ENCODE peak calls at places on chromosome 15, in nine cellular contexts. X is fibroblast of lung, U is IMR-90, K is uterus, T is H9, C is HFF-Myc, P is foreskin fibroblast, F is hepatocyte, D is AG09319. O is an unnamed sample.

GRCh38 chr15:39515765-39516164 is 65.1 kb upstream of the THBS1 start:
- DNase-seq in U (no peak), D (no peak), K (no peak), T (no peak), P (no peak), X (no peak), F (no peak), C (no peak), O (no peak)

GRCh38 chr15:90598053-90598577 is 68.4 kb downstream of the CRTC3 start:
- DNase-seq in F (peak), C (no peak), T (peak), U (no peak), K (peak), D (no peak), X (no peak), P (no peak), O (peak)

GRCh38 chr15:48411971-48412591 is 80.9 kb downstream of the DUT start:
- DNase-seq in F (no peak), D (no peak), T (no peak), P (no peak), U (no peak), C (no peak), K (no peak), X (peak), O (no peak)

GRCh38 chr15:41827290-41827879 is 507 bp upstream of the JMJD7 start:
- DNase-seq in D (no peak), P (no peak), X (no peak), K (no peak), U (no peak), F (peak), C (no peak), T (peak), O (no peak)

GRCh38 chr15:89167267-89168176 is 53.9 kb downstream of the RLBP1 start:
- DNase-seq in K (no peak), D (no peak), F (peak), T (no peak), U (peak), X (peak), P (peak), C (peak), O (no peak)

GRCh38 chr15:63414474-63415201 is 33.0 kb upstream of the CA12 start:
- DNase-seq in K (no peak), T (no peak), C (no peak), D (no peak), P (no peak), X (no peak), F (no peak), U (no peak), O (no peak)

GRCh38 chr15:90470453-90470852 is 59.3 kb upstream of the CRTC3 start:
- DNase-seq in C (no peak), P (no peak), F (no peak), X (no peak), T (no peak), U (no peak), K (no peak), D (no peak), O (no peak)

GRCh38 chr15:62486041-62486440 is 321.0 kb upstream of the C2CD4B start:
- DNase-seq in K (no peak), F (no peak), P (no peak), C (no peak), D (no peak), U (no peak), T (no peak), X (peak), O (no peak)

GRCh38 chr15:69463182-69463756 is 10.7 kb downstream of the RPLP1 start:
- DNase-seq in U (no peak), K (peak), F (peak), D (no peak), X (no peak), C (no peak), P (no peak), T (no peak), O (no peak)

GRCh38 chr15:42108808-42109207 is 14.4 kb upstream of the PLA2G4D start:
- DNase-seq in X (no peak), F (no peak), P (no peak), T (no peak), K (no peak), D (no peak), U (no peak), C (no peak), O (no peak)

GRCh38 chr15:50890751-50891150 is 17.7 kb upstream of the AP4E1 start:
- DNase-seq in U (peak), K (no peak), T (no peak), F (no peak), P (no peak), C (no peak), D (no peak), X (peak), O (no peak)

GRCh38 chr15:59353994-59354951 is 18.4 kb downstream of the MYO1E start:
- DNase-seq in U (no peak), D (no peak), X (no peak), K (no peak), C (no peak), P (no peak), F (no peak), T (peak), O (no peak)

GRCh38 chr15:89197503-89197971 is 23.8 kb downstream of the RLBP1 start:
- DNase-seq in X (no peak), F (peak), P (no peak), T (peak), U (no peak), C (no peak), K (no peak), D (no peak), O (no peak)

GRCh38 chr15:75849167-75849566 is 5.9 kb downstream of the UBE2Q2 start:
- DNase-seq in K (no peak), X (no peak), F (no peak), T (no peak), C (no peak), D (no peak), U (no peak), P (no peak), O (no peak)

GRCh38 chr15:66287461-66288055 is 5.8 kb upstream of the DIS3L start:
- DNase-seq in T (no peak), U (peak), P (no peak), D (no peak), F (no peak), K (no peak), X (no peak), C (no peak), O (no peak)

GRCh38 chr15:29518442-29518841 is 248.8 kb upstream of the NSMCE3 start:
- DNase-seq in T (no peak), K (no peak), D (no peak), X (no peak), P (no peak), U (no peak), F (no peak), C (no peak), O (no peak)

GRCh38 chr15:96332854-96333193 is 2.3 kb downstream of the NR2F2 start:
- DNase-seq in T (no peak), P (no peak), C (no peak), X (peak), D (no peak), U (no peak), F (no peak), K (no peak), O (no peak)

GRCh38 chr15:68930268-68931022 is at the start of gene SPESP1:
- DNase-seq in K (peak), X (peak), P (peak), C (peak), T (no peak), D (peak), F (no peak), U (peak), O (peak)

GRCh38 chr15:60155661-60156060 is 151.6 kb downstream of the FOXB1 start:
- DNase-seq in C (no peak), U (peak), P (peak), T (no peak), X (peak), K (no peak), F (no peak), D (no peak), O (no peak)

GRCh38 chr15:67838789-67839332 is 984 bp downstream of the RNU6-1 start:
- DNase-seq in K (peak), U (no peak), C (no peak), D (no peak), F (peak), T (peak), P (no peak), X (peak), O (no peak)

GRCh38 chr15:88166330-88166993 is 90.1 kb downstream of the NTRK3 start:
- DNase-seq in C (no peak), F (peak), X (peak), U (no peak), P (no peak), D (no peak), T (peak), K (no peak), O (no peak)

GRCh38 chr15:55586808-55587207 is 1.3 kb downstream of the PYGO1 start:
- DNase-seq in K (no peak), X (no peak), C (no peak), U (peak), D (no peak), T (no peak), F (no peak), P (no peak), O (no peak)

GRCh38 chr15:44710236-44711088 is 661 bp downstream of the PATL2 start:
- DNase-seq in C (no peak), D (no peak), P (no peak), K (no peak), T (no peak), X (peak), F (peak), U (peak), O (no peak)
- TF ChIP-seq CTCF in C (peak), D (peak), P (peak), K (peak), T (peak), X (peak), F (peak), U (peak), O (peak)

GRCh38 chr15:101276501-101277037 is 716 bp downstream of the SELENOS start:
- DNase-seq in P (no peak), C (no peak), K (no peak), X (no peak), T (no peak), U (peak), F (peak), D (no peak), O (no peak)
- TF ChIP-seq CTCF in P (peak), C (peak), K (no peak), X (no peak), T (peak), U (peak), F (peak), D (peak), O (peak)

DNA sequence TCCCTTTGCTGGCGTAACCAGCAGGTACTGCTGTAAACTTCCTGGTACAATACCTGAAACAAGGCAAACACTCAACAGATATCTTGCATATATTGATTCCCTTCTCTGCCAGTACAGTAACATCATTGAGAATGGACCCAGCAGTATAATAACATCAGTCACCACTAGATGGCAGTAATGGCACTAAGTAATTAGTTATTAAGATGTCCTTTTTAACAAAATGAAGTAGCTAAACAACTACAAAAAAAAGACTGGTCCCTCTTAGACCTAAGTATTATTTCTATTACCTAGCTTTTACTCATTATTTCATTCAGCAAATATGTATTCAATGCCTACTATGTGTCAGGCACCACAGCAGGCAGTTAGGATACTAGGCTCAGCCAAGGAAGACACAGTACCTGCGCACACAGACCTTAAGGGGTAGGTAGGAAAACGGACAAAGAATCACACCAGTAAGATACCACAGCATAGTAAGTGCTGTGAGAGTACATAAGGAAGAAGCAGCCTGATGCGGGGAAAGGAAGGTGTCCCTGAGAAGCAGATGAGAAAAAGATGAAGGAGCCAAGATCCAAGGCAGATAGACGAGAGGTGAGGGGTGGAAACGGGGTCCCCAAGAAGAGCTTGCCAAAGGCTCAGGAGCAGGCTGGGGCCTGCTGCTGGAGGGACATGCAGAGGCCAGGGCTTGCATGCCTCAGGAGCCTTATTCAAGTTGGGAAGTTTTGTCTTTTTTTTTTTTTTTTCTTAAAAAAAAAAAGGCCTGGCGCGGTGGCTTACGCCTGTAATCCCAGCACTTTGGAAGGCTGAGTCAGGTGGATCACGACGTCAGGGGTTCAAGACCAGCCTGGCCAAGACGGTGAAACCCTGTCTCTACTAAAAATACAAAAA is 102.7 kb upstream of the CHD2 start:
- DNase-seq in U (peak), P (peak), C (peak), D (no peak), X (peak), K (no peak), F (peak), T (no peak), O (no peak)
- TF ChIP-seq CTCF in U (peak), P (peak), C (peak), D (peak), X (peak), K (peak), F (peak), T (peak), O (peak)

GRCh38 chr15:35519536-35520149 is 26.3 kb downstream of the DPH6 start:
- DNase-seq in F (peak), T (no peak), C (peak), X (peak), K (no peak), P (peak), D (no peak), U (peak), O (no peak)

GRCh38 chr15:35522061-35522460 is 23.9 kb downstream of the DPH6 start:
- DNase-seq in U (peak), X (no peak), F (no peak), K (no peak), C (no peak), P (no peak), T (no peak), D (peak), O (no peak)
- TF ChIP-seq CTCF in U (no peak), X (no peak), F (no peak), K (no peak), C (no peak), P (no peak), T (no peak), D (peak), O (no peak)

GRCh38 chr15:28101201-28101600 is 2.1 kb upstream of the OCA2 start:
- DNase-seq in F (no peak), P (no peak), X (no peak), T (peak), C (no peak), K (no peak), D (no peak), U (no peak), O (no peak)
- TF ChIP-seq CTCF in F (no peak), P (no peak), X (no peak), T (no peak), C (no peak), K (no peak), D (no peak), U (no peak), O (no peak)

GRCh38 chr15:79702621-79703020 is 194.2 kb downstream of the MTHFS start:
- DNase-seq in U (no peak), F (no peak), K (no peak), X (peak), C (no peak), D (no peak), P (no peak), T (no peak), O (no peak)
- TF ChIP-seq CTCF in U (no peak), F (no peak), K (no peak), X (no peak), C (no peak), D (no peak), P (no peak), T (no peak), O (no peak)

GRCh38 chr15:77907824-77908751 is 169.4 kb downstream of the TBC1D2B start:
- DNase-seq in U (peak), D (no peak), C (no peak), P (no peak), X (peak), K (no peak), T (peak), F (peak), O (no peak)
- TF ChIP-seq CTCF in U (peak), D (peak), C (peak), P (peak), X (no peak), K (no peak), T (peak), F (no peak), O (no peak)

O was measured in natural killer cell.